ENCODE peak calls at places on chromosome 16, in nine cellular contexts. R, P, Y, N, C, X, G, T and B are unnamed samples.

GRCh38 chr16:53809088-53809951 is 105.4 kb downstream of the FTO start:
- DNase-seq in R (no peak), P (no peak), Y (no peak), N (peak), C (no peak), X (peak), G (no peak), T (no peak), B (no peak)

GRCh38 chr16:80731915-80732314 is 72.5 kb downstream of the CDYL2 start:
- DNase-seq in R (no peak), P (no peak), Y (no peak), N (no peak), C (no peak), X (no peak), G (no peak), T (no peak), B (no peak)

GRCh38 chr16:88920618-88921602 is 54.5 kb upstream of the PABPN1L start:
- DNase-seq in R (no peak), P (peak), Y (no peak), N (peak), C (no peak), X (peak), G (no peak), T (no peak), B (no peak)

GRCh38 chr16:2160915-2161551 is 5.5 kb downstream of the TRAF7 start:
- DNase-seq in R (no peak), P (no peak), Y (no peak), N (peak), C (no peak), X (peak), G (no peak), T (no peak), B (no peak)

GRCh38 chr16:74623214-74623842 is 16.4 kb upstream of the GLG1 start:
- DNase-seq in R (peak), P (no peak), Y (no peak), N (peak), C (no peak), X (no peak), G (no peak), T (no peak), B (no peak)

GRCh38 chr16:79066621-79067020 is 533.9 kb downstream of the MAF start:
- DNase-seq in R (no peak), P (peak), Y (no peak), N (no peak), C (no peak), X (no peak), G (no peak), T (no peak), B (no peak)

GRCh38 chr16:35409503-35409902 is 1950.1 kb downstream of the TP53TG3F start:
- DNase-seq in R (no peak), P (no peak), Y (no peak), N (no peak), C (no peak), X (no peak), G (no peak), T (no peak), B (no peak)

GRCh38 chr16:65909310-65910050 is 457.0 kb upstream of the CDH5 start:
- DNase-seq in R (no peak), P (peak), Y (no peak), N (peak), C (no peak), X (no peak), G (no peak), T (no peak), B (no peak)

GRCh38 chr16:11497329-11497805 is 89.4 kb downstream of the LITAF start:
- DNase-seq in R (peak), P (peak), Y (peak), N (peak), C (no peak), X (peak), G (no peak), T (no peak), B (peak)

GRCh38 chr16:89422905-89423630 is 67.3 kb downstream of the ANKRD11 start:
- DNase-seq in R (peak), P (no peak), Y (no peak), N (peak), C (peak), X (no peak), G (peak), T (peak), B (no peak)

GRCh38 chr16:69351309-69352027 is at the start of gene TMED6:
- DNase-seq in R (no peak), P (no peak), Y (no peak), N (no peak), C (no peak), X (no peak), G (no peak), T (no peak), B (no peak)

GRCh38 chr16:12452549-12452948 is 351.1 kb downstream of the CPPED1 start:
- DNase-seq in R (no peak), P (no peak), Y (no peak), N (no peak), C (peak), X (no peak), G (no peak), T (no peak), B (no peak)

GRCh38 chr16:10558746-10559641 is 21.4 kb downstream of the EMP2 start:
- DNase-seq in R (peak), P (no peak), Y (no peak), N (peak), C (no peak), X (peak), G (no peak), T (no peak), B (peak)

GRCh38 chr16:57178296-57178695 is 7.5 kb downstream of the PSME3IP1 start:
- DNase-seq in R (no peak), P (no peak), Y (no peak), N (no peak), C (no peak), X (no peak), G (no peak), T (no peak), B (no peak)

GRCh38 chr16:78684655-78685400 is 585.4 kb downstream of the WWOX start:
- DNase-seq in R (no peak), P (no peak), Y (no peak), N (peak), C (no peak), X (peak), G (no peak), T (no peak), B (no peak)

GRCh38 chr16:63361032-63361624 is 1324.9 kb upstream of the CDH8 start:
- DNase-seq in R (peak), P (peak), Y (no peak), N (peak), C (no peak), X (peak), G (no peak), T (no peak), B (no peak)

GRCh38 chr16:27767081-27767480 is 217.1 kb downstream of the KATNIP start:
- DNase-seq in R (no peak), P (no peak), Y (no peak), N (no peak), C (no peak), X (no peak), G (no peak), T (no peak), B (peak)

GRCh38 chr16:17657037-17657436 is 186.3 kb upstream of the XYLT1 start:
- DNase-seq in R (no peak), P (no peak), Y (no peak), N (no peak), C (no peak), X (no peak), G (no peak), T (no peak), B (no peak)

GRCh38 chr16:76277099-76278030 is at the start of gene CNTNAP4:
- DNase-seq in R (no peak), P (no peak), Y (peak), N (no peak), C (no peak), X (no peak), G (no peak), T (no peak), B (no peak)

GRCh38 chr16:70697601-70698170 is 11.8 kb upstream of the MTSS2 start:
- DNase-seq in R (no peak), P (no peak), Y (no peak), N (peak), C (no peak), X (no peak), G (no peak), T (no peak), B (no peak)

GRCh38 chr16:87344165-87344930 is 27.2 kb upstream of the C16orf95 start:
- DNase-seq in R (no peak), P (no peak), Y (no peak), N (no peak), C (no peak), X (no peak), G (no peak), T (no peak), B (no peak)

GRCh38 chr16:1461146-1461545 is 13.7 kb downstream of the CLCN7 start:
- DNase-seq in R (no peak), P (no peak), Y (no peak), N (no peak), C (no peak), X (no peak), G (no peak), T (no peak), B (no peak)

GRCh38 chr16:88444826-88445582 is 8.1 kb upstream of the ZFPM1 start:
- DNase-seq in R (no peak), P (no peak), Y (no peak), N (no peak), C (no peak), X (no peak), G (no peak), T (no peak), B (no peak)

GRCh38 chr16:11877374-11877773 is 26.0 kb upstream of the RSL1D1 start:
- DNase-seq in R (no peak), P (no peak), Y (no peak), N (peak), C (no peak), X (no peak), G (no peak), T (no peak), B (no peak)

GRCh38 chr16:23508589-23509440 is 1.5 kb downstream of the GGA2 start:
- DNase-seq in R (no peak), P (no peak), Y (peak), N (peak), C (no peak), X (no peak), G (no peak), T (no peak), B (no peak)

GRCh38 chr16:80997139-80997798 is 9.4 kb downstream of the CMC2 start:
- DNase-seq in R (peak), P (no peak), Y (no peak), N (peak), C (no peak), X (no peak), G (no peak), T (no peak), B (no peak)

GRCh38 chr16:66171578-66171977 is 194.9 kb upstream of the CDH5 start:
- DNase-seq in R (no peak), P (no peak), Y (no peak), N (no peak), C (no peak), X (no peak), G (no peak), T (no peak), B (no peak)

GRCh38 chr16:54353097-54353496 is 66.5 kb upstream of the IRX3 start:
- DNase-seq in R (no peak), P (peak), Y (no peak), N (no peak), C (no peak), X (no peak), G (no peak), T (no peak), B (no peak)

GRCh38 chr16:56632160-56632847 is at the start of gene MT1M:
- DNase-seq in R (no peak), P (no peak), Y (no peak), N (peak), C (no peak), X (no peak), G (no peak), T (no peak), B (peak)

GRCh38 chr16:17474037-17474436 is 3.3 kb upstream of the XYLT1 start:
- DNase-seq in R (no peak), P (no peak), Y (no peak), N (peak), C (no peak), X (no peak), G (no peak), T (no peak), B (no peak)